ENCODE peak calls at places on chromosomes 6 and 20, in five cellular contexts. X, L, H, D and N are unnamed samples.

GRCh38 chr6:18126116-18126515 is 3.6 kb upstream of the NHLRC1 start:
- DNase-seq in X (no peak), L (no peak), H (no peak), D (no peak), N (no peak)

GRCh38 chr20:59747671-59748515 is 143.6 kb downstream of the PHACTR3 start:
- DNase-seq in X (no peak), L (no peak), H (no peak), D (no peak), N (no peak)

GRCh38 chr6:7463785-7464184 is 74.2 kb downstream of the RIOK1 start:
- DNase-seq in X (no peak), L (no peak), H (peak), D (no peak), N (peak)

GRCh38 chr6:27630727-27631613 is 158.1 kb upstream of the ZNF184 start:
- DNase-seq in X (no peak), L (peak), H (peak), D (peak), N (peak)

GRCh38 chr20:44137210-44137781 is 49.7 kb downstream of the JPH2 start:
- DNase-seq in X (no peak), L (no peak), H (peak), D (no peak), N (no peak)

GRCh38 chr6:37865534-37865933 is 46.0 kb downstream of the ZFAND3 start:
- DNase-seq in X (no peak), L (no peak), H (no peak), D (no peak), N (no peak)

GRCh38 chr6:81491486-81492101 is 260.9 kb downstream of the TENT5A start:
- DNase-seq in X (no peak), L (no peak), H (no peak), D (no peak), N (peak)

GRCh38 chr6:111614833-111615582 is 9.3 kb upstream of the TRAF3IP2 start:
- DNase-seq in X (no peak), L (no peak), H (peak), D (no peak), N (peak)